ENCODE peak calls at places on chromosomes 16 and 17, in four cellular contexts. W is fibroblast of mammary gland; H is B cell; N is CD8-positive, alpha-beta T cell. M is an unnamed sample.

GRCh38 chr16:57071840-57072541 is 20.4 kb upstream of the CPNE2 start:
- DNase-seq in W (peak), H (no peak), N (no peak), M (no peak)

GRCh38 chr17:1753767-1754429 is 8.0 kb upstream of the SERPINF1 start:
- DNase-seq in W (no peak), H (no peak), N (no peak), M (no peak)

GRCh38 chr17:43219746-43220380 is 8.2 kb downstream of the TMEM106A start:
- DNase-seq in W (no peak), H (no peak), N (no peak), M (no peak)

GRCh38 chr17:18031955-18032354 is 7.0 kb downstream of the ATPAF2 start:
- DNase-seq in W (peak), H (no peak), N (no peak), M (no peak)

GRCh38 chr16:49280022-49280741 is 1.5 kb downstream of the CBLN1 start:
- DNase-seq in W (no peak), H (no peak), N (no peak), M (peak)

GRCh38 chr17:67105213-67105612 is 60.9 kb downstream of the CACNG1 start:
- DNase-seq in W (peak), H (no peak), N (no peak), M (no peak)

GRCh38 chr17:28295677-28296578 is 23.1 kb upstream of the TMEM97 start:
- DNase-seq in W (no peak), H (no peak), N (no peak), M (no peak)

GRCh38 chr17:71378036-71378435 is 742.8 kb upstream of the SOX9 start:
- DNase-seq in W (no peak), H (no peak), N (no peak), M (no peak)

GRCh38 chr17:36133629-36134259 is 30.1 kb downstream of the CCL4 start:
- DNase-seq in W (peak), H (no peak), N (no peak), M (no peak)

GRCh38 chr17:36980281-36980761 is 31.6 kb downstream of the AATF start:
- DNase-seq in W (peak), H (no peak), N (no peak), M (no peak)

GRCh38 chr17:559699-560378 is 154.8 kb downstream of the VPS53 start:
- DNase-seq in W (peak), H (no peak), N (no peak), M (no peak)

GRCh38 chr16:66070140-66070887 is 296.2 kb upstream of the CDH5 start:
- DNase-seq in W (peak), H (no peak), N (no peak), M (no peak)

GRCh38 chr17:4498461-4499397 is at the start of gene SPNS2:
- DNase-seq in W (peak), H (no peak), N (peak), M (peak)

GRCh38 chr17:75032896-75033294 is 13.9 kb downstream of the ATP5PD start:
- DNase-seq in W (peak), H (no peak), N (no peak), M (no peak)

GRCh38 chr16:47016700-47017133 is 43.2 kb upstream of the DNAJA2 start:
- DNase-seq in W (no peak), H (no peak), N (no peak), M (peak)

GRCh38 chr16:24950275-24950674 is 64.9 kb downstream of the ARHGAP17 start:
- DNase-seq in W (peak), H (no peak), N (no peak), M (no peak)

GRCh38 chr16:53822936-53823529 is 119.1 kb downstream of the FTO start:
- DNase-seq in W (no peak), H (no peak), N (no peak), M (peak)

GRCh38 chr16:48383204-48383876 is 1.9 kb downstream of the SIAH1 start:
- DNase-seq in W (peak), H (no peak), N (no peak), M (no peak)

GRCh38 chr16:57576429-57576870 is 34.0 kb downstream of the ADGRG5 start:
- DNase-seq in W (peak), H (peak), N (peak), M (peak)

GRCh38 chr17:4553669-4554068 is 1.5 kb downstream of the MYBBP1A start:
- DNase-seq in W (no peak), H (no peak), N (no peak), M (no peak)

GRCh38 chr16:3662601-3663000 is 8.1 kb downstream of the DNASE1 start:
- DNase-seq in W (no peak), H (no peak), N (no peak), M (no peak)

GRCh38 chr16:21001262-21001661 is 100.7 kb downstream of the LYRM1 start:
- DNase-seq in W (peak), H (no peak), N (no peak), M (peak)

GRCh38 chr16:22214893-22215292 is 8.8 kb downstream of the EEF2K start:
- DNase-seq in W (no peak), H (no peak), N (no peak), M (no peak)

GRCh38 chr17:52158450-52159042 is at the start of gene CA10:
- DNase-seq in W (no peak), H (no peak), N (no peak), M (peak)

GRCh38 chr17:40461036-40461721 is 17.9 kb downstream of the IGFBP4 start:
- DNase-seq in W (peak), H (no peak), N (no peak), M (no peak)

GRCh38 chr16:70635356-70636016 is 10.9 kb upstream of the IL34 start:
- DNase-seq in W (peak), H (no peak), N (no peak), M (no peak)

GRCh38 chr17:36971508-36971907 is 22.8 kb downstream of the AATF start:
- DNase-seq in W (no peak), H (no peak), N (no peak), M (no peak)

GRCh38 chr17:49779730-49780220 is 8.7 kb upstream of the KAT7 start:
- DNase-seq in W (peak), H (peak), N (no peak), M (peak)

GRCh38 chr17:266701-267656 is 85.5 kb upstream of the DOC2B start:
- DNase-seq in W (peak), H (no peak), N (no peak), M (no peak)

GRCh38 chr17:8606415-8606814 is 24.1 kb downstream of the MYH10 start:
- DNase-seq in W (peak), H (no peak), N (no peak), M (no peak)

GRCh38 chr17:3557768-3558583 is at the start of gene TRPV3:
- DNase-seq in W (peak), H (peak), N (peak), M (peak)

GRCh38 chr17:42937712-42938596 is 26.3 kb downstream of the AARSD1 start:
- DNase-seq in W (peak), H (no peak), N (peak), M (peak)

GRCh38 chr16:57131351-57131970 is 39.1 kb downstream of the CPNE2 start:
- DNase-seq in W (no peak), H (no peak), N (no peak), M (no peak)

GRCh38 chr17:80446645-80447405 is 29.6 kb downstream of the NPTX1 start:
- DNase-seq in W (peak), H (no peak), N (no peak), M (no peak)

GRCh38 chr17:32485261-32485955 is 1.4 kb upstream of the CDK5R1 start:
- DNase-seq in W (no peak), H (no peak), N (no peak), M (no peak)

GRCh38 chr17:49935526-49936210 is 33.3 kb upstream of the DLX4 start:
- DNase-seq in W (no peak), H (no peak), N (no peak), M (no peak)

GRCh38 chr17:78839173-78839761 is 1.3 kb downstream of the USP36 start:
- DNase-seq in W (peak), H (no peak), N (no peak), M (no peak)

GRCh38 chr16:66159987-66160386 is 206.5 kb upstream of the CDH5 start:
- DNase-seq in W (peak), H (no peak), N (no peak), M (no peak)

DNA sequence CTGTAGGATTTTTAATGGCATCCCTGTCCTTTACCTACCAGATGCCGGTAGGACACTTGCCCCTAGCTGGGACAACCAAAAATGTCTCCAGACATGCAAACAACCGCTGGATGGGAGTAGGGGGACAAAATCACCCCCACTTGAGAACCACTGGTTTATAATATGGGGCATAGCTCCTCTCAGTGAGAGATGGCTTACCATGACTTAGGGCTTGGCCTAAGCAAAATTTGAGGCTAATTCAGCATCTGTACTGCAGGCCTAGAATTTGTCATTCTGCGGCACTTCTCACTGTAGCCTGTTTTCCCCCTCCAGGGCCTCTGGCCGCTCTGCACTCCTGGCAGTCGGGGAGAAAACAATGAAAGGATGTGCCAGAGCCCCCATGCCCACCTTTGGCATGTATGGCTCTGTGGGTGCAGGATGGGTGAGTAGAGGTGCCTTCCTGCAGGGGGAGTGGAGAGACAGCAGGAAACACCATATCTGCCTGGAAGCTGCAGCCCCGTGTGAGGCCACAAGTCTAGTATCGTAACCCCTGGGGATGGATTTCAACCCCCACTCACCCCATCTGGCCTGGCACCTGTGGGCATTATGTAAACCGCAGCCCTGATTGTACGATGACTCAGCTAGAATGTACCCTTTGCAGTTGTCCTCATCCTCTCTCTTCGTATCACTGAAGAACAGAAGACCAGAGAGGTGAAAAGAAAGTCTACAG is 268.1 kb downstream of the SOX9 start:
- DNase-seq in W (peak), H (no peak), N (no peak), M (no peak)
- TF ChIP-seq CTCF in W (peak), H (no peak), N (no peak), M (no peak)

DNA sequence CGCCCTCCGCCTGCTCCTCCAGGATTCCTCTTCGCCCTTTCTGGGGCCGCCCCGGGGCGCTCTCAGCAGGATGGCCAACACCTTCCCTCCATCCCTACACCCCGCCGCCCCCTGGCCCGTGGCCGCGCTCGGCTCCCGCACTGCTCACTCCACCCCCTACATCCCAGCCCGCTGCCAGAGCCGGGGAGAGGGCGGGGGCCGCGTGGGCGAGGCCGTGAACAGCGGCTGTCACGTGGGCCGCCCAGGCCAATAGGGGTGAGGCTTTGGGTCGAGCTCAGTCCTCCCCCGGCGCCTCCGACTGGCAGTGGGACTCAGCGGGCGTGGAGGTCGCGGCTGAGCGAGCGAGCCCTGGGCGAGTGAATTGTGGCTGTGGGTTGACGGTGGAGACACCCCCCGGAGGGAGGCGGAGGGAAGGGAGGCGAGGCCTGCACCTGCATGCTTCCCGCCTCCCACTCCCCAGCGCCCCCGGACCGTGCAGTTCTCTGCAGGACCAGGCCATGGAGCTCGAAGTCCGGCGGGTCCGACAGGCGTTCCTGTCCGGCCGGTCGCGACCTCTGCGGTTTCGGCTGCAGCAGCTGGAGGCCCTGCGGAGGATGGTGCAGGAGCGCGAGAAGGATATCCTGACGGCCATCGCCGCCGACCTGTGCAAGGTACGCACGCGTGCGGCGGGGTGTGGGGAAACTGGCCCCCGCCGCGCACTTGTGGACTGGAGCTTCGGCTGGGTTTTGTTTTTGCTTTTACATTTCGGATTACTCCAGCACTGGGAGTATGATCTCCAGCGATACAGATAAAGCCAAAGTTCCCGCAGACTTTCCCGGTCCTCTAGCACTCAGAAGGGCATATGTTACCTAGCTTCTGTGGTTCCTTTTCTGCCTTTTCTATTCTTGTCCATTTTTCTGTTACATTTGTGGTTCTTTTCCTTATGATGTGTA is at the start of gene ALDH3A2:
- DNase-seq in W (peak), H (peak), N (peak), M (peak)
- TF ChIP-seq CTCF in W (no peak), H (no peak), N (no peak), M (peak)

GRCh38 chr17:47993031-47993546 is 22.2 kb downstream of the CDK5RAP3 start:
- DNase-seq in W (no peak), H (no peak), N (no peak), M (no peak)

GRCh38 chr17:47996201-47996600 is 25.3 kb downstream of the CDK5RAP3 start:
- DNase-seq in W (no peak), H (no peak), N (no peak), M (no peak)

GRCh38 chr17:47993964-47994363 is 23.1 kb downstream of the CDK5RAP3 start:
- DNase-seq in W (no peak), H (no peak), N (no peak), M (no peak)

GRCh38 chr17:47995241-47995935 is 24.5 kb downstream of the CDK5RAP3 start:
- DNase-seq in W (no peak), H (no peak), N (no peak), M (no peak)

DNA sequence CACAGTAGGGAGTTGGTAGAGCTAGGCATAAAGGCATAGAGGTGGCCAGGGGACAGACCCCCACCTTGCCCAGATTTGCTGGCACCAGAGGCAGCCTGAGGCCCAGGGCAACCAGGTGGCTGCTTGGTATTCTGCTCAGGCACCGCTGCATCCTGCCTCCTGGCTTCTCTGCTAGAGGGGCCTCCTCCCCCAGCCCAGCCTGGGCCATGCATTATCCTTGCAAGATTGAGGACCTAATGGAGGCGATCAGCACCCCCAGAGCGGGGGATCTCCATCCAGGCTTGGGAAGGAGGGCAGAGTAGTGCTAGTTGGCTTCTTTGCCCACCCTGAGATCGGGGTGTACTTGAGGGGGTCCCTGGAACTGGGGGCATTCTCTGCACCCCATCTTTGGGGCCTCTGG is 23.8 kb downstream of the CDK5RAP3 start:
- DNase-seq in W (no peak), H (no peak), N (no peak), M (no peak)
- TF ChIP-seq CTCF in W (no peak), H (no peak), N (no peak), M (no peak)

GRCh38 chr17:48215583-48216139 is 108.1 kb downstream of the SNX11 start:
- DNase-seq in W (peak), H (no peak), N (no peak), M (no peak)
- TF ChIP-seq CTCF in W (peak), H (no peak), N (no peak), M (peak)

GRCh38 chr16:69188716-69189115 is 1.8 kb downstream of the SNTB2 start:
- DNase-seq in W (peak), H (no peak), N (no peak), M (no peak)

GRCh38 chr16:69190046-69190588 is 3.2 kb downstream of the SNTB2 start:
- DNase-seq in W (no peak), H (no peak), N (no peak), M (no peak)

GRCh38 chr16:69187387-69187890 is 475 bp downstream of the SNTB2 start:
- DNase-seq in W (no peak), H (peak), N (peak), M (peak)

GRCh38 chr16:69187891-69188451 is 1.0 kb downstream of the SNTB2 start:
- DNase-seq in W (no peak), H (peak), N (peak), M (no peak)

DNA sequence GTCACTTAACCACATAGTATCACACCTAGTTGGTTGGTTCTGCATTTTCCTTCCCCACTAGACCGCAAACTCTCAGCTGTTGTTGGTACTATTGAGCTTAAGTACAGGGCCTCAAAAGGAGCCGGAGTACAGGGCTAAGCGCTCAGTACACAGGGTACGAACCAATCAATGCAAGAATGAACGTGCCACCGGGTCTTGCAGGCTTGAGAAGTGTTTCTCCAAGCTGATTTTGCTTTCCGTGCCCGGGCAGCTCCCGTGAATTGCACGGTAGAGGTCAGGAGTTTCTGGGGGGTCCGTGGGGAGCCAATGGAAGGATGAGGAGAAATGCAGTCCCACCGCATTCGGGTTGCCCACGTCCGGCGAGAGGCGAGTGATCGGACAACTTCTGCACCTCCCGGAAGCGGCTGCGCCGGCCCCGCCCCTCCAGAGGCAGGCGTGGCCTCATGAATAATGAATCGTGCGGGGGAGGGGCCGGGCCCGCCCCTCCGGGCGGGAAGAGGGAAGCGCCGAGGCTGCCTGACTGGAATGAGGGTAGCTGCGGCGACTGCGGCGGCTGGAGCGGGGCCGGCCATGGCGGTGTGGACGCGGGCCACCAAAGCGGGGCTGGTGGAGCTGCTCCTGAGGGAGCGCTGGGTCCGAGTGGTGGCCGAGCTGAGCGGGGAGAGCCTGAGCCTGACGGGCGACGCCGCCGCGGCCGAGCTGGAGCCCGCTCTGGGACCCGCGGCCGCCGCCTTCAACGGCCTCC is at the start of gene SNTB2:
- DNase-seq in W (peak), H (peak), N (peak), M (peak)
- TF ChIP-seq CTCF in W (no peak), H (no peak), N (no peak), M (no peak)

DNA sequence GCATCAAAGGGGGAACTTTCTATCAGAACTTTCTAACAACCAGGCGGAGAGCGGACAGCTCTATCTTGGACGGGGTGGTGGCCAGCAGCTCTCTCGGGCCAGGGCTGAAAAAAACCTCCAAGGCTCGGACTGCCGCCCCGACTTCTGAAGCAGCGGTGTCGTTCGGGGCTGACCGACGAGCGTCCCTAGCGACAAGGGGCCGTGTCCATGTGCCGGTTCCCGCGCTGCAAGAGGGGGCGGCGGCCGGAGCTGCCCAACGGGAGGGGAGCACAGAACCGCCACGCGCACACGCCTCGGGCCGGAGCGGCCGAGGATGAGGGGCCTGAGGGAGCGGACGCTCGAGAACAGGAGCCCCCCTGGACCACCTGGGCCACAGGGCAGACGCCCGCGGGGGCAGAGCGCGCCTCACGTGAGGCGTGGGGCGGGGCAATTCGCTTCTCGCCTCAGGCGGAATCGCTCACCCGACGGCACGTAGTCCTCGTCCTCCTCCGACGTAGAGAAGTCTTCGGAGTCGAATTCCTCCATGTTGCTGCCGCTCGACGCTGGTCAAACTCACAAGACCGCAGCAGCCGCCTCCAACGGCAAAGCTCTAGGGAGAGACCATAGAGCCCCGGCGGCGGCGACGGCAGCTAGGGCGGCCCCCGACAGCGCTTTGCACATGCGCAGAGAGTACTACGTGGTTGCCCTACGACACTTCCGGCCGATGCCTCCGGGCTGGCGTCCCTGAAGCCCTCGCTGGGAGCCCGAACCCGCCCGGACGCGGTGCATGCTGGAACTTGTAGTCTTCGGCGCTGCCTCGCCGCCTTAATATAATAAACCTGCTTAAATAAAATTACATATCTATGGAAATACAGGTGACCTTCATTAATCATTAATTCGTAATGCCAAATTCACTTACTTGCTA is at the start of gene CFDP1:
- DNase-seq in W (peak), H (peak), N (peak), M (peak)
- TF ChIP-seq CTCF in W (no peak), H (no peak), N (no peak), M (peak)

M was measured in GM10248.